ENCODE peak calls at places on chromosome 13, in six cellular contexts. Q is HFFc6, G is PC-3, W is heart left ventricle, U is WERI-Rb-1, F is neural progenitor cell. H is an unnamed sample.

GRCh38 chr13:106873810-106874209 is 305.9 kb upstream of the ARGLU1 start:
- DNase-seq in F (no peak), Q (no peak), W (no peak), G (no peak), U (no peak), H (no peak)

GRCh38 chr13:107928762-107929161 is 286.6 kb downstream of the LIG4 start:
- DNase-seq in Q (no peak), F (no peak), G (peak), U (no peak), W (no peak), H (no peak)

GRCh38 chr13:48429886-48430285 is 17.0 kb upstream of the LPAR6 start:
- DNase-seq in Q (no peak), F (no peak), W (no peak), G (no peak), U (no peak), H (no peak)

GRCh38 chr13:60267498-60268202 is 103.9 kb upstream of the DIAPH3 start:
- DNase-seq in F (peak), Q (no peak), U (no peak), W (no peak), G (no peak), H (no peak)

GRCh38 chr13:22218784-22219183 is 547.9 kb downstream of the FGF9 start:
- DNase-seq in G (no peak), U (no peak), F (no peak), W (no peak), Q (no peak), H (no peak)

GRCh38 chr13:51643882-51644281 is 59.6 kb downstream of the WDFY2 start:
- DNase-seq in Q (peak), W (no peak), G (peak), U (no peak), F (no peak), H (peak)

GRCh38 chr13:39516140-39516539 is 86.9 kb downstream of the LHFPL6 start:
- DNase-seq in G (no peak), F (no peak), W (peak), U (peak), Q (peak), H (no peak)

GRCh38 chr13:97141564-97142005 is 80.5 kb upstream of the MBNL2 start:
- DNase-seq in G (peak), F (peak), W (no peak), U (peak), Q (peak), H (peak)

GRCh38 chr13:99426426-99426825 is 74.8 kb upstream of the TM9SF2 start:
- DNase-seq in W (no peak), G (no peak), F (no peak), U (no peak), Q (no peak), H (no peak)

GRCh38 chr13:55038230-55038629 is 2009.6 kb downstream of the OLFM4 start:
- DNase-seq in U (no peak), G (no peak), Q (no peak), F (no peak), W (no peak), H (no peak)

GRCh38 chr13:44422755-44423643 is 49.4 kb downstream of the SERP2 start:
- DNase-seq in Q (no peak), U (no peak), F (no peak), G (no peak), W (peak), H (no peak)

GRCh38 chr13:109684084-109684835 is 102.1 kb downstream of the IRS2 start:
- DNase-seq in W (no peak), Q (no peak), U (no peak), G (no peak), F (no peak), H (no peak)

GRCh38 chr13:76751278-76751677 is 134.9 kb downstream of the KCTD12 start:
- DNase-seq in Q (no peak), G (no peak), W (no peak), F (no peak), U (no peak), H (no peak)

GRCh38 chr13:33249066-33249465 is 36.5 kb downstream of the STARD13 start:
- DNase-seq in W (no peak), F (no peak), U (no peak), G (peak), Q (no peak), H (peak)

GRCh38 chr13:74306496-74306895 is 172.3 kb upstream of the KLF12 start:
- DNase-seq in Q (peak), G (peak), W (no peak), F (no peak), U (no peak), H (no peak)

GRCh38 chr13:61040180-61040579 is 375.5 kb downstream of the PCDH20 start:
- DNase-seq in G (no peak), U (no peak), F (no peak), Q (no peak), W (no peak), H (no peak)

GRCh38 chr13:30618186-30618937 is 642 bp downstream of the USPL1 start:
- DNase-seq in W (peak), F (peak), G (peak), U (peak), Q (no peak), H (peak)

GRCh38 chr13:98252931-98253470 is 75.9 kb upstream of the RNF113B start:
- DNase-seq in F (no peak), W (no peak), G (no peak), Q (peak), U (no peak), H (peak)

GRCh38 chr13:29935309-29935981 is 85.0 kb upstream of the UBL3 start:
- DNase-seq in Q (no peak), W (peak), F (no peak), G (no peak), U (no peak), H (no peak)

GRCh38 chr13:43014162-43014561 is 9.2 kb upstream of the DNAJC15 start:
- DNase-seq in G (no peak), Q (no peak), U (no peak), W (no peak), F (no peak), H (no peak)

GRCh38 chr13:61600360-61601033 is 184.8 kb upstream of the PCDH20 start:
- DNase-seq in F (no peak), U (no peak), Q (no peak), W (no peak), G (no peak), H (no peak)

GRCh38 chr13:102091231-102091630 is 310.6 kb downstream of the FGF14 start:
- DNase-seq in G (peak), U (peak), Q (no peak), F (peak), W (no peak), H (peak)

GRCh38 chr13:102090532-102090931 is 311.3 kb downstream of the FGF14 start:
- DNase-seq in W (no peak), F (no peak), G (no peak), Q (no peak), U (no peak), H (no peak)

GRCh38 chr13:102089722-102090121 is 312.1 kb downstream of the FGF14 start:
- DNase-seq in Q (no peak), G (no peak), F (no peak), W (no peak), U (no peak), H (no peak)

GRCh38 chr13:102089177-102089576 is 312.7 kb downstream of the FGF14 start:
- DNase-seq in G (peak), W (no peak), Q (no peak), F (no peak), U (no peak), H (peak)
- TF ChIP-seq CTCF in G (peak), W (no peak), Q (no peak), F (peak), U (no peak), H (peak)

GRCh38 chr13:65966991-65967451 is 1263.1 kb downstream of the PCDH9 start:
- DNase-seq in Q (peak), F (peak), U (peak), G (peak), W (no peak), H (peak)
- TF ChIP-seq CTCF in Q (peak), F (peak), U (peak), G (peak), W (no peak), H (peak)

GRCh38 chr13:79547821-79548220 is 66.9 kb downstream of the NDFIP2 start:
- DNase-seq in G (no peak), Q (no peak), W (no peak), F (no peak), U (no peak), H (no peak)

GRCh38 chr13:79547211-79547610 is 66.3 kb downstream of the NDFIP2 start:
- DNase-seq in G (no peak), U (no peak), Q (no peak), W (no peak), F (no peak), H (no peak)

GRCh38 chr13:79549355-79550106 is 68.6 kb downstream of the NDFIP2 start:
- DNase-seq in U (no peak), G (no peak), W (no peak), Q (no peak), F (no peak), H (no peak)

GRCh38 chr13:79543883-79544282 is 62.9 kb downstream of the NDFIP2 start:
- DNase-seq in F (no peak), W (no peak), Q (no peak), U (no peak), G (no peak), H (no peak)

DNA sequence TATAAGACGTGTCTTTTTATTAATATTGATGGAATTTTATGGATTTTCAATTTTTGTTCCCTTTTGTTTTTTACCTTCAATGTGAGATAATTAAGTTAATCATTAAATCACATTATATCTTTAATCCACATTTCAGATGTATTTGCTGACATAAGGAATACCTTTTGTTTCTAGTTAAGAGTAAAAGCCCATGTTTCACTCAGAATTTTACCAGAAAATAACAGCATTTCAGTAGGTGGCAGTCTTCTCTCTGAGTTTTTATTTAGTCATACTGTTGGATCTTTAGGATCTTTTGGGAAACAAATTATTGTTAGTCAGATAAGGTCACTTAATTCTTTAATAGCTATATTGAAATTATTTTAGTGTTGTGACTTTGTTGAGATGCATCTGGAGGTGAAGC is 67.9 kb downstream of the NDFIP2 start:
- DNase-seq in G (peak), U (no peak), Q (peak), W (no peak), F (no peak), H (peak)
- TF ChIP-seq CTCF in G (peak), U (no peak), Q (peak), W (no peak), F (peak), H (peak)

GRCh38 chr13:88000239-88000638 is 329.1 kb downstream of the SLITRK5 start:
- DNase-seq in Q (no peak), W (no peak), U (no peak), G (no peak), F (no peak), H (no peak)
- TF ChIP-seq CTCF in Q (no peak), W (no peak), U (peak), G (no peak), F (no peak), H (no peak)

DNA sequence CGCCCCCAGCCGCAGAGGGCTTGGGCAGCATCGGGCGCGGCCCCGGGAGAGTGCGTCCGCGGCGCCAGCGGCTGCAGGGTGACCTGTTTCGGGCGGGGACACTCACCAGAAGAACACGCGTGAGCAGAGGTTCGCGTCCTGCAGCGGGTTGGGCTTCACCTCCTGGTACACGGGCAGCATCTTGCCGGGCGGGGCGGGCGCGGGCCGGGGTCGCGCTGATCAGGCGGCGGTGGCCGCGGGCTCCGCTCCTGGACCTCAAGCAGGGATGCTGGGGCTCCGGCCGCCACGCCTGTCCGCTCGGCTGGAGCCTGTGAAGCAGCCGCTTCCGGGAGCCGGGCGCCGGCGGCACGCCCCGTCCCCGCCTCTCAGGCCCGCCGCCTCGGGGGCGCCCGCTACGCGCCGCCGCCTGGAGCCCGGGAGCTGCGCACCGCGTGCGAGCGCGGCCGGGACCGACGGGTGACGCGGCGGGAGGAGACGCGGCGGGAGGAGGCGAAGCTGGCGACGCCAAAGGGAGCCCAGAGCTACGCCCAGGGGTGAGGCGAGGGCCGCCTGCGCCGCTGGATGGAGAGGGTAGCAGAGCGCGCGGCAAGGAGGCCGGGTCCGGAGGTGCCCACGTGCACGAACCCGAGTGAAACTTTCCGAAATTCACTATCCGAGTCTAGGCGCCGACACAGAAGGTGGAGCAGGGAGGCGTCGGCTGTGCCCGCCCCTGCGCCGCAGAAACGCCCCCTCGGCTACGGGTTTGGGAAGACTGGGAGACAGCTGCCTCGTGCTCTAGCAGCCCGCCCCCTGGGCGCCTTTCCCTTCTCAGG is at the start of gene ABCC4:
- DNase-seq in G (peak), F (peak), Q (peak), W (peak), U (peak), H (peak)
- TF ChIP-seq CTCF in G (no peak), F (no peak), Q (peak), W (no peak), U (no peak), H (no peak)

DNA sequence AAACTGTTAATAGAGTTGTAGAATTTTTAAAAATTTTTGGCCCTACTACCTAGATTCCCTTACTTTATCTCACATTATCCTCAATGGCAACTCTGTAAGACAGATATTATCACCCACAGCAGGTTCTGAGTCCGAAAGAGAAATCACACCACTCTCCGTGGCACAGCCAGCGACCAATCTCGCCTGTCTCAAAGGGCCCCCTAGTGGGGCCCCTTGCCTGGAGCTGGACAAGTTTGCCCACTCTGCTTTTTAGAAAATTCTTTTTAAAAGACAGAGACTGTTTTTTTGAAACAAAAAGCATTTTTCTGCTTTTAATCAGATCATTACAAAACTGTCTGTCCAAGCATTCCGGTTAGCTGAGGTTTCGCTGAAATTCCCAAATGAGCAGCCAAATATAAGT is 21.7 kb downstream of the PHF11 start:
- DNase-seq in Q (peak), G (no peak), W (no peak), U (no peak), F (peak), H (no peak)
- TF ChIP-seq CTCF in Q (peak), G (peak), W (no peak), U (no peak), F (peak), H (no peak)

GRCh38 chr13:25587581-25587980 is 215.8 kb downstream of the ATP8A2 start:
- DNase-seq in W (no peak), F (no peak), G (no peak), U (no peak), Q (no peak), H (no peak)
- TF ChIP-seq CTCF in W (no peak), F (no peak), G (no peak), U (no peak), Q (no peak), H (no peak)

DNA sequence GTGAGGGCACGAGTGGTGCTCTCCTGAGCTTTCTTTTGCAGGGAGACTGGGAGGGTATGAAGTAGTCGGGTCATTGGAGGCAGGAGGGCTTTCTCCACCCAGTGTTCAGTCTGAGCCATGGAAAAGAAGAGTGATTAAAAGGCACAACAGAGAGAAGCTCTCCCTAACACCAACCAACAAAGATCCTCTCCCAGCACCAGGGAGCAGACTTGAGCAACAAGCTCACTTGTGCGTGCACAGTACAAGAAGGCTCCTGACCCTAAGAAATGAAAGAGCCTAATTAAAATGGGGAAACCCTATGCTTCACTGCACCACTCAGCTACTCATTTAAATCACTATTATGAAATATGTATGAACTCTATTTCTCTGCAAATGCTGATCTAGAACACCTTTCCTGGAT is 276.3 kb upstream of the SOX21 start:
- DNase-seq in G (no peak), U (no peak), W (no peak), F (peak), Q (no peak), H (no peak)
- TF ChIP-seq CTCF in G (no peak), U (peak), W (no peak), F (peak), Q (no peak), H (no peak)

GRCh38 chr13:91313103-91313502 is 34.4 kb upstream of the MIR17HG start:
- DNase-seq in Q (peak), G (peak), W (no peak), F (peak), U (no peak), H (peak)
- TF ChIP-seq CTCF in Q (peak), G (peak), W (no peak), F (peak), U (peak), H (peak)